ENCODE peak calls at places on chromosomes 12 and 14, in nine cellular contexts. O is neuronal stem cell; K is colonic mucosa; D is lung; Y is effector memory CD4-positive, alpha-beta T cell; W is thoracic aorta; N is neural progenitor cell; L is adipocyte; Q is mammary epithelial cell. S is an unnamed sample. For H3K4me1, the result is how much of the 10 kb centered on the place peaks cover.

GRCh38 chr12:14960548-14961465 is 594 bp downstream of the ARHGDIB start:
- DNase-seq in O (no peak), K (no peak), D (peak), Y (peak), W (no peak), N (no peak), L (peak), Q (peak), S (peak)

GRCh38 chr12:108693186-108693585 is 38.1 kb downstream of the CORO1C start:
- DNase-seq in O (no peak), K (no peak), D (no peak), Y (no peak), W (no peak), N (no peak), L (no peak), Q (no peak), S (no peak)

GRCh38 chr12:68336754-68337343 is 4.7 kb upstream of the MDM1 start:
- DNase-seq in O (no peak), K (peak), D (no peak), Y (no peak), W (no peak), N (no peak), L (no peak), Q (peak), S (no peak)

GRCh38 chr12:57470970-57471656 is 8.6 kb downstream of the ARHGAP9 start:
- DNase-seq in O (no peak), K (peak), D (no peak), Y (no peak), W (no peak), N (no peak), L (no peak), Q (no peak), S (no peak)

GRCh38 chr12:96502477-96502876 is 13.1 kb downstream of the CFAP54 start:
- DNase-seq in O (no peak), K (no peak), D (no peak), Y (no peak), W (no peak), N (no peak), L (no peak), Q (peak), S (no peak)

GRCh38 chr12:69908208-69908607 is 83.2 kb downstream of the MYRFL start:
- DNase-seq in O (no peak), K (no peak), D (no peak), Y (no peak), W (no peak), N (no peak), L (no peak), Q (peak), S (no peak)

GRCh38 chr12:104433061-104433460 is 23.7 kb upstream of the CHST11 start:
- DNase-seq in O (no peak), K (no peak), D (no peak), Y (no peak), W (no peak), N (no peak), L (no peak), Q (no peak), S (no peak)

GRCh38 chr12:43742106-43742505 is 16.5 kb downstream of the PUS7L start:
- DNase-seq in O (no peak), K (no peak), D (no peak), Y (no peak), W (no peak), N (no peak), L (peak), Q (peak), S (no peak)

GRCh38 chr12:122333142-122334087 is 67.1 kb upstream of the VPS33A start:
- DNase-seq in O (no peak), K (no peak), D (no peak), Y (no peak), W (no peak), N (no peak), L (no peak), Q (no peak), S (no peak)

GRCh38 chr12:62435337-62436163 is 31.1 kb upstream of the MON2 start:
- DNase-seq in O (peak), K (peak), D (peak), Y (no peak), W (peak), N (peak), L (peak), Q (peak), S (peak)

GRCh38 chr14:63676615-63677014 is 34.9 kb upstream of the WDR89 start:
- DNase-seq in O (no peak), K (no peak), D (no peak), Y (no peak), W (no peak), N (no peak), L (no peak), Q (no peak), S (no peak)

GRCh38 chr12:16603265-16603915 is 2.6 kb downstream of the LMO3 start:
- DNase-seq in O (peak), K (no peak), D (no peak), Y (no peak), W (no peak), N (peak), L (no peak), Q (no peak), S (no peak)

GRCh38 chr14:50955373-50956043 is 11.2 kb upstream of the PYGL start:
- DNase-seq in O (no peak), K (peak), D (peak), Y (no peak), W (peak), N (peak), L (peak), Q (peak), S (peak)

GRCh38 chr12:54701940-54702592 is 53.9 kb upstream of the DCD start:
- DNase-seq in O (peak), K (no peak), D (no peak), Y (peak), W (no peak), N (peak), L (peak), Q (peak), S (no peak)

GRCh38 chr12:3137814-3138445 is 60.8 kb downstream of the TSPAN9 start:
- DNase-seq in O (no peak), K (no peak), D (no peak), Y (no peak), W (no peak), N (no peak), L (no peak), Q (no peak), S (no peak)

GRCh38 chr14:57729208-57730187 is 136.4 kb downstream of the SLC35F4 start:
- DNase-seq in O (no peak), K (no peak), D (no peak), Y (no peak), W (no peak), N (no peak), L (no peak), Q (no peak), S (no peak)

GRCh38 chr14:96098309-96098998 is 59.3 kb downstream of the C14orf132 start:
- DNase-seq in O (peak), K (peak), D (peak), Y (no peak), W (no peak), N (peak), L (peak), Q (peak), S (no peak)

GRCh38 chr12:42140901-42141300 is 3.8 kb downstream of the GXYLT1 start:
- DNase-seq in O (no peak), K (no peak), D (peak), Y (no peak), W (no peak), N (peak), L (peak), Q (peak), S (no peak)

GRCh38 chr12:88870000-88870737 is 289.9 kb upstream of the KITLG start:
- DNase-seq in O (no peak), K (no peak), D (peak), Y (no peak), W (no peak), N (no peak), L (peak), Q (no peak), S (no peak)

GRCh38 chr12:27797301-27798025 is 17.4 kb upstream of the MANSC4 start:
- DNase-seq in O (no peak), K (no peak), D (no peak), Y (no peak), W (no peak), N (no peak), L (no peak), Q (no peak), S (no peak)

GRCh38 chr12:80648866-80649265 is 58.6 kb upstream of the MYF6 start:
- DNase-seq in O (no peak), K (no peak), D (no peak), Y (no peak), W (no peak), N (no peak), L (peak), Q (peak), S (no peak)

GRCh38 chr12:49026101-49026500 is 7.5 kb upstream of the PRKAG1 start:
- DNase-seq in O (no peak), K (no peak), D (no peak), Y (no peak), W (no peak), N (no peak), L (no peak), Q (no peak), S (no peak)

GRCh38 chr14:54440870-54441868 is at the start of gene CNIH1:
- DNase-seq in O (peak), K (peak), D (peak), Y (peak), W (peak), N (peak), L (peak), Q (peak), S (peak)

DNA sequence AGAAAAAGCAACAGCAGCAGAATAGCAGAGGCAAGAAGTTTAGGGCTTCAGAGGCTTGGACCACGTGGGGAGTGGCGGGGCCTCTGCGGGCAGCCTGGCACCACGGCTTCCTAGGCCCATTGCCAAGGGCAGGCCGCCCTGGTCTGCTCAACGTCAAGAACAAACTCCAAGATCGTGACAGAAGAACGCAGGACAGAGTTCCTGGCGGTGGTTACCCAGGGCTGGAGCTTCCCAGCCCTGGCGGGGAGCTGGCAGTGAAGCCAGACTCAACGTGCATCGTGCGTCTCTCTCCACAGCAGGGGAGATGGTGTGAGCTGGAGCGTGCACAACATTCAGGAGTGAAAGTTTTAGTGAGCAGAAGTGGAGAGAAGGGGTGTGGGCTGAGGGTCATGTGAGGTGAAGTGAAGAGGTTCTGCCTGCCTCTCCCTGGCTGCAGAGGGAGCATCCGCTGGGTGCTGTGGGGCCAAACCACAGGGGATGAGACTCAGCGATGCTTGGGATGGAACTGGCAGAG is 13.9 kb upstream of the CACNA2D4 start:
- DNase-seq in O (no peak), K (peak), D (no peak), Y (no peak), W (no peak), N (no peak), L (no peak), Q (no peak), S (peak)
- H3K4me3 ChIP-seq in O (no peak), K (no peak), D (no peak), Y (no peak), W (peak), N (no peak), L (no peak), Q (no peak), S (no peak)

GRCh38 chr14:69366069-69366468 is 32.0 kb downstream of the ERH start:
- DNase-seq in O (no peak), K (no peak), D (no peak), Y (no peak), W (no peak), N (no peak), L (no peak), Q (no peak), S (no peak)

GRCh38 chr14:69372146-69372545 is 26.0 kb downstream of the ERH start:
- DNase-seq in O (no peak), K (no peak), D (no peak), Y (no peak), W (no peak), N (no peak), L (no peak), Q (no peak), S (no peak)

GRCh38 chr14:69366761-69367160 is 31.3 kb downstream of the ERH start:
- DNase-seq in O (no peak), K (no peak), D (no peak), Y (no peak), W (no peak), N (no peak), L (no peak), Q (no peak), S (no peak)

GRCh38 chr14:69370061-69370460 is 28.0 kb downstream of the ERH start:
- DNase-seq in O (no peak), K (no peak), D (no peak), Y (no peak), W (no peak), N (no peak), L (no peak), Q (peak), S (no peak)

GRCh38 chr14:69368381-69368780 is 29.7 kb downstream of the ERH start:
- DNase-seq in O (no peak), K (no peak), D (no peak), Y (no peak), W (no peak), N (no peak), L (no peak), Q (no peak), S (no peak)
- H3K4me1 ChIP-seq in O (under half), K (under half), D (under half), Y (under half), W (under half), N (under half), L (under half), Q (under half), S (under half)

DNA sequence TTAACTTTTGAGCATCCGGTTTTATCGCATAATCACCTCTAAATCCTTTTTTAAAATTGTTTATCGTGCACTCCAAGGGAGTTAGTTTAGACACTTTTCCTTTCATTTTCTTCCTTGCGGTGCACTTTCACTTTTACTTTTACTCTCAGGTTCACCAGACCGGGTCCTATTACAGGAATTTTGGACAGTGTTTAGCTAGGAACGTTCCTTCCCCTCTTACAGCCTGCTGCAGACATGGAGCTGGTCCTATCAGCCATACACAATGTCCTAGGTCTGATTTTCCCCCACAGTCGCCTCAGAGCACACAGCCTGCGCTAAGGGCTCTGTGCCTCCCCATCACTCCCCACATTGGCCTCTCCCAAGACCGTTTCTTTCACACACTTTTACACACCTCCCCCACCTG is 103.9 kb downstream of the ALG10 start:
- DNase-seq in O (no peak), K (no peak), D (no peak), Y (no peak), W (no peak), N (no peak), L (no peak), Q (no peak), S (no peak)
- H3K4me3 ChIP-seq in O (no peak), K (peak), D (no peak), Y (peak), W (peak), N (no peak), L (no peak), Q (no peak), S (peak)

GRCh38 chr12:11746940-11747716 is 97.7 kb downstream of the ETV6 start:
- DNase-seq in O (no peak), K (no peak), D (no peak), Y (no peak), W (no peak), N (no peak), L (no peak), Q (no peak), S (no peak)

GRCh38 chr12:11747969-11748368 is 98.5 kb downstream of the ETV6 start:
- DNase-seq in O (no peak), K (no peak), D (no peak), Y (no peak), W (no peak), N (no peak), L (no peak), Q (no peak), S (no peak)

GRCh38 chr12:11752403-11753150 is 103.1 kb downstream of the ETV6 start:
- DNase-seq in O (no peak), K (no peak), D (no peak), Y (no peak), W (no peak), N (no peak), L (no peak), Q (no peak), S (no peak)

GRCh38 chr12:11753151-11753501 is 103.7 kb downstream of the ETV6 start:
- DNase-seq in O (no peak), K (no peak), D (no peak), Y (no peak), W (no peak), N (no peak), L (no peak), Q (no peak), S (no peak)

DNA sequence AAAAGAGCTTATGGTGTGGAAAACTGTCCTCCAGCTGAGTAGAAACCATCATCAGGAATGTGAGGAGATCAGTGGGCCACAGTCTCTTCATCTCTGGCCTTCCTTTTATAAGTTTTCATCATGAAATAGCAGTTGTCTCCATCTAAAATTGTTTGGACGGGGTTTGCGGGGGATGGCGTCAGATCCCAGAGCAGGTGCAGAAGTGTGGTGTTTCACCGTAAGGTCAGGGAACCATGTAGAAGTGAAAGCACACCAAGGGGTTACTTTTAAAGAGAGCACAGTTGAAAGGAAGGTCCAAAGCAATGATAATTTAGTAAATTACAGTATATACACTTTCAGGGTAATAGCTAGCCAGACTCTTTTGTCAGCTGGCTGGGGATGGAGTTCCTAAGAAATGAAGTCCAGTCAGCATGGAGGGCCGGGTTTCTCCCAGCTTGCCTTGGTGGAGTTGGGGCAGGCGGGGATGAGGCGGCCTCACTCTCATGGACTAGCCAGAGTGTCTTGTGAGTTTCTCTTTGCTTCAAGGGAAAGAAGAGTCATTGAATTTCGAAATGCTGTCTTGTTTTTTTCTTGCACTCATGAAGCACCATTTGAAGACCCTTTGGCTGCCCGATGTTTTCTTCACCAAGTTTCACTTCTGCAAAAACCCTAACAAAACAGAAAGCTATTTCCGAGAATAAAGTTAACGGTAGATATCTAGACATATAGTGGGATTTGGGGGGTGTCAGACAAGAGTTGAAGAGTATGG is 100.6 kb downstream of the ETV6 start:
- DNase-seq in O (no peak), K (no peak), D (no peak), Y (no peak), W (no peak), N (no peak), L (no peak), Q (no peak), S (peak)
- H3K4me1 ChIP-seq in O (under half), K (under half), D (under half), Y (under half), W (under half), N (under half), L (under half), Q (under half), S (under half)

S was measured in left ventricle myocardium inferior.